ENCODE peak calls at places on chromosomes 5 and 9, in five cellular contexts. One of them, this sample, is unnamed.

GRCh38 chr5:102879741-102880140 is 124.6 kb downstream of the PAM start:
- DNase-seq in body of pancreas: no peak
- DNase-seq in fibroblast of lung: no peak
- DNase-seq in GM13977: no peak
- DNase-seq in GM12865: no peak
- DNase-seq in this sample: no peak

GRCh38 chr5:149211566-149211965 is 60.1 kb upstream of the AFAP1L1 start:
- DNase-seq in GM12865: no peak
- DNase-seq in body of pancreas: no peak
- DNase-seq in GM13977: no peak
- DNase-seq in fibroblast of lung: peak
- DNase-seq in this sample: no peak

GRCh38 chr5:112643339-112643971 is 94.2 kb upstream of the APC start:
- DNase-seq in GM13977: no peak
- DNase-seq in GM12865: no peak
- DNase-seq in fibroblast of lung: no peak
- DNase-seq in body of pancreas: peak
- DNase-seq in this sample: no peak

GRCh38 chr5:855771-856530 is 5.2 kb upstream of the ZDHHC11 start:
- DNase-seq in GM12865: no peak
- DNase-seq in body of pancreas: peak
- DNase-seq in GM13977: no peak
- DNase-seq in fibroblast of lung: peak
- DNase-seq in this sample: no peak

GRCh38 chr9:9881692-9882091 is 731.1 kb downstream of the PTPRD start:
- DNase-seq in GM13977: no peak
- DNase-seq in fibroblast of lung: no peak
- DNase-seq in GM12865: peak
- DNase-seq in body of pancreas: no peak
- DNase-seq in this sample: no peak

GRCh38 chr5:1500411-1501091 is 23.2 kb downstream of the LPCAT1 start:
- DNase-seq in GM12865: no peak
- DNase-seq in body of pancreas: peak
- DNase-seq in fibroblast of lung: peak
- DNase-seq in GM13977: no peak
- DNase-seq in this sample: no peak

GRCh38 chr9:93187574-93187973 is 3.6 kb downstream of the WNK2 start:
- DNase-seq in GM13977: no peak
- DNase-seq in fibroblast of lung: no peak
- DNase-seq in GM12865: no peak
- DNase-seq in body of pancreas: no peak
- DNase-seq in this sample: no peak

GRCh38 chr9:83934569-83935275 is 13.5 kb upstream of the KIF27 start:
- DNase-seq in GM13977: no peak
- DNase-seq in fibroblast of lung: peak
- DNase-seq in body of pancreas: no peak
- DNase-seq in GM12865: no peak
- DNase-seq in this sample: no peak

GRCh38 chr5:79020861-79021561 is 35.9 kb upstream of the ARSB start:
- DNase-seq in GM12865: peak
- DNase-seq in GM13977: peak
- DNase-seq in body of pancreas: peak
- DNase-seq in fibroblast of lung: peak
- DNase-seq in this sample: peak

GRCh38 chr5:61307611-61308010 is 24.4 kb upstream of the ZSWIM6 start:
- DNase-seq in body of pancreas: no peak
- DNase-seq in GM12865: no peak
- DNase-seq in fibroblast of lung: no peak
- DNase-seq in GM13977: no peak
- DNase-seq in this sample: no peak

DNA sequence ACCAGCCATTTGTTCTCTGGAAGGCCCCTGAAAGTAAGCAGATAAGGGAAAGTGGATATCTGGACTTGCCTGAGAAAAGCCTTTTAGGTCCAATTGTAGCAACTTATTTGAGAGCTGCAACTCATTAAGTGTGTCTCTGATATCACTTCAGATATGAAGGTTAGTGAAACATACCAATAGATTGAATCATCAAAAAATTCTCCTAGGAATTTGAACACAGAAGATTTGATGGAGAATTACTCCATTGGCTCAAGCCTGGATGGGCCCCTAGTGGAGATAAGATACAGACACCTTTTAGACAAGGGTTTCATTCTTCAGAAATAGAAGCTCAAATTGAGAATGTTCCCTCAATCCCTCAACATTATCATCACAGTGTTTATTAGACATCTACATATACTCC is 356.7 kb downstream of the NDUFS4 start:
- DNase-seq in body of pancreas: no peak
- DNase-seq in GM12865: no peak
- DNase-seq in fibroblast of lung: peak
- DNase-seq in GM13977: no peak
- DNase-seq in this sample: no peak
- TF ChIP-seq CTCF in body of pancreas: no peak
- TF ChIP-seq CTCF in GM12865: no peak
- TF ChIP-seq CTCF in fibroblast of lung: peak
- TF ChIP-seq CTCF in GM13977: no peak
- TF ChIP-seq CTCF in this sample: no peak

DNA sequence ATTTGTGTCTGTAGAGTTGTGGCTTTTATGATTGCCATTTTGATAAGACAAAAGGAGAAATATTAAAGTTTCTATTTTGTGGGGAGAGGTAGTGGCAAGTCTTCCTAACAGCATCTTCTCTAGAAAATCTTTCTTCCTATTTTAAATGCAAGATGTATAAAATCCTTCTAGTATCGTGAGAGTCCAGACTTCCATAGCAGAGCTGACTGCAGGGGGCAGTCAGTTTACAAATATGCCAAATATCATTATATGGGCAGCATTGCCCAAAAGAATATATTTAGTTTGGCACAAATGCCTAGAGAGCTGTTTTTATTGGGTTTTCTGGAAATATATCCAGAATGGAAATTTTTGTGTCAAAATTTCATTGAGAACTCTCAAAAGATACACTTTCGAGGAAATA is 82.1 kb upstream of the ALDH1A1 start:
- DNase-seq in GM13977: no peak
- DNase-seq in body of pancreas: no peak
- DNase-seq in fibroblast of lung: no peak
- DNase-seq in GM12865: no peak
- DNase-seq in this sample: no peak
- TF ChIP-seq CTCF in GM13977: no peak
- TF ChIP-seq CTCF in body of pancreas: no peak
- TF ChIP-seq CTCF in fibroblast of lung: peak
- TF ChIP-seq CTCF in GM12865: no peak
- TF ChIP-seq CTCF in this sample: no peak

DNA sequence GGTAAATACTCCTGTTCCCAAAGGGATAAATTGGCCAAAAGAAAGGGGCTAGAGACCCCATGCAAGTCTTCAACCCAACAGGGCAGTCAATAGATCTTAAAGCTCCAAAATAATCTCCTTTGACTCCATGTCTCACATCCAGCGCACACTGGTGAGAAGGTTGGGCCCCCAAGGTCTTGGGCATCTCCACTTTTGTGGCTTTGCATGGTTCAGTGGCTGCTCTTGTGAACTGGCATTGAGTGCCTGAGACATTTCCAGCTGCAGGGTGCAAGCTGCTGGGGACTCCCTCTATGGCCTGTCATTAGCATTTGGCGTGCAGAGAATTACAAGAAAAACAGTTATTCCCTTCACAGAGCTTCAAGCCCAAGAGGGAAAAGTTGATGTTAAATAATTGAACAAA is 224.7 kb downstream of the MTRR start:
- DNase-seq in body of pancreas: no peak
- DNase-seq in GM13977: no peak
- DNase-seq in fibroblast of lung: no peak
- DNase-seq in GM12865: no peak
- DNase-seq in this sample: no peak
- TF ChIP-seq CTCF in body of pancreas: no peak
- TF ChIP-seq CTCF in GM13977: no peak
- TF ChIP-seq CTCF in fibroblast of lung: no peak
- TF ChIP-seq CTCF in GM12865: no peak
- TF ChIP-seq CTCF in this sample: no peak

GRCh38 chr5:128669803-128670202 is 131.8 kb upstream of the FBN2 start:
- DNase-seq in body of pancreas: no peak
- DNase-seq in fibroblast of lung: peak
- DNase-seq in GM13977: no peak
- DNase-seq in GM12865: peak
- DNase-seq in this sample: no peak

GRCh38 chr5:128667751-128668150 is 129.7 kb upstream of the FBN2 start:
- DNase-seq in GM13977: no peak
- DNase-seq in GM12865: no peak
- DNase-seq in fibroblast of lung: no peak
- DNase-seq in body of pancreas: no peak
- DNase-seq in this sample: no peak

GRCh38 chr5:128668921-128669320 is 130.9 kb upstream of the FBN2 start:
- DNase-seq in GM12865: no peak
- DNase-seq in body of pancreas: no peak
- DNase-seq in fibroblast of lung: no peak
- DNase-seq in GM13977: no peak
- DNase-seq in this sample: no peak

GRCh38 chr5:128665747-128666355 is 127.8 kb upstream of the FBN2 start:
- DNase-seq in GM12865: no peak
- DNase-seq in body of pancreas: no peak
- DNase-seq in GM13977: no peak
- DNase-seq in fibroblast of lung: no peak
- DNase-seq in this sample: no peak

DNA sequence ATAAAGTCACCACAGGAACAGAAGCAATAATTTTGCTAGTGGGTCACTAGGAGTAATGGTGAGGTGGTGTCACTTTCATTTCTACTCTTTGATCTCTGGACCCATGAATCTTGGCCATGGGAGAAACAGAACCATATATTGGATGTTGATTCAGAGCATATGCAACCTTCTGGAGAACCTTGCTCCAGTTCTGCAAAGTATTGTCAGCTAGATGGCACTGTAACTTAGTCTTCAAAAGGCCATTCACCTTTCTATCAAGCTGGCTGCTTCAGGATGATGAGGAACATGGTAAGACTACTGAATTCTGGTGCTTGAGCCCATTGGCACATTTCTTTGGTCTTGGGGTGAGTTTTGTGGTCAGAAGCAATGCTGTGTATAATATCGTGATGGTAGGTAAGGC is 129.1 kb upstream of the FBN2 start:
- DNase-seq in fibroblast of lung: no peak
- DNase-seq in GM12865: peak
- DNase-seq in GM13977: no peak
- DNase-seq in body of pancreas: no peak
- DNase-seq in this sample: no peak
- TF ChIP-seq CTCF in fibroblast of lung: no peak
- TF ChIP-seq CTCF in GM12865: no peak
- TF ChIP-seq CTCF in GM13977: peak
- TF ChIP-seq CTCF in body of pancreas: no peak
- TF ChIP-seq CTCF in this sample: peak

DNA sequence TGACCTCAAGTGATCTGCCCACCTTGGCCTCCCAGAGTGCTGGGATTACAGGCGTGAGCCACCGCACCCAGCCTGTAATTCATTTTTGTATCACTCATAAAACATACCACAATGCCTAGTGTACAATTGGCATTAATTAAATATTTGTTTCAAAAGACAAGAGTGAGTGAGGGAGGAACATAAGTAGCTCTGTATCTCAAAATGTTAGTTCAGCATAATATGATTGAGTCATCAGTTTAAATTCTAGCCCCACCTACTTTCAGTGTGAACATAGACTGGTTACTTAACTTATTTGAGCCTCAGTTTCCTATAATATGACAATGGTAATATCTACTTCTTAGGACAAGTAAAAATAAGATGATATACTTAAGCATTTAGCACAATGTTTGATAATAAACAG is 26.9 kb downstream of the INVS start:
- DNase-seq in fibroblast of lung: no peak
- DNase-seq in body of pancreas: no peak
- DNase-seq in GM12865: no peak
- DNase-seq in GM13977: no peak
- DNase-seq in this sample: no peak
- TF ChIP-seq CTCF in fibroblast of lung: no peak
- TF ChIP-seq CTCF in body of pancreas: no peak
- TF ChIP-seq CTCF in GM12865: no peak
- TF ChIP-seq CTCF in GM13977: no peak
- TF ChIP-seq CTCF in this sample: no peak

DNA sequence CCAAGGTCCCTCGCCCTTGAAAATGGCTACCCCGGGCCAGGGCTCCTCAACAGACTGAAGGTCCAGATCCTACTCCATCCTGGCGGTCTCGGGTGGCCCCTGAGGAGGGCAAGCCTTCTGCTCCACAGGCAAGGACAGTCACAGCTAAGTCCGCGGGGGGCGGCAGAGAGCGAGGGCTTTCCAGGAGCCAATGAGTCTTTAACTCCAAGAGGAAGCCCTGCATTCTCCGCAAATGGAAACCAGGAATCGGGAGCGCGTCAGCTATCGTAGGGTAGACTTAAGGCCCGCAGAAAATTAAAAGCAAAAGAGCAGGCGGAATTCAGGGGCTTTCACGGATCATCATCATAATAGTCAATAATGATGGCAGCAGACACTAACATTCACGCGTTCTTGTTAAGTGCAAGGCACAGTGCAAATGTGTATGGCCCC is 87.8 kb upstream of the TNFAIP8 start:
- DNase-seq in body of pancreas: peak
- DNase-seq in GM12865: peak
- DNase-seq in fibroblast of lung: peak
- DNase-seq in GM13977: peak
- DNase-seq in this sample: peak
- TF ChIP-seq CTCF in body of pancreas: peak
- TF ChIP-seq CTCF in GM12865: peak
- TF ChIP-seq CTCF in fibroblast of lung: peak
- TF ChIP-seq CTCF in GM13977: peak
- TF ChIP-seq CTCF in this sample: peak

GRCh38 chr5:10793785-10794184 is 32.8 kb upstream of the DAP start:
- DNase-seq in GM13977: no peak
- DNase-seq in GM12865: no peak
- DNase-seq in fibroblast of lung: no peak
- DNase-seq in body of pancreas: no peak
- DNase-seq in this sample: no peak
- TF ChIP-seq CTCF in GM13977: no peak
- TF ChIP-seq CTCF in GM12865: no peak
- TF ChIP-seq CTCF in fibroblast of lung: no peak
- TF ChIP-seq CTCF in body of pancreas: no peak
- TF ChIP-seq CTCF in this sample: no peak

GRCh38 chr5:96516631-96517071 is 83.6 kb upstream of the PCSK1 start:
- DNase-seq in body of pancreas: no peak
- DNase-seq in GM12865: no peak
- DNase-seq in GM13977: no peak
- DNase-seq in fibroblast of lung: peak
- DNase-seq in this sample: no peak
- TF ChIP-seq CTCF in body of pancreas: no peak
- TF ChIP-seq CTCF in GM12865: no peak
- TF ChIP-seq CTCF in GM13977: no peak
- TF ChIP-seq CTCF in fibroblast of lung: no peak
- TF ChIP-seq CTCF in this sample: no peak